ENCODE peak calls at places on chromosome 11, in nine cellular contexts. One of them, this sample, is unnamed.
A peak's percentile ranks its signal among the peaks of the same experiment; 100 is the strongest.

GRCh38 chr11:68049509-68050370 is 10.9 kb downstream of the TCIRG1 start:
- DNase-seq in stimulated activated CD4-positive, alpha-beta T cell treated with anti-CD3 and anti-CD28 coated beads, Interleukin-1b, Interleukin-23, amount 100 ng/mL, for 1 hour: no peak
- DNase-seq in NCI-H1105: no peak
- DNase-seq in uterus: no peak
- DNase-seq in GM12891: no peak
- DNase-seq in cerebellum: no peak
- DNase-seq in astrocyte of the spinal cord: peak; percentile 59
- DNase-seq in amygdala: no peak
- DNase-seq in MCF 10A: no peak
- DNase-seq in this sample: no peak

GRCh38 chr11:1568451-1568911 is 3.6 kb downstream of the DUSP8 start:
- DNase-seq in stimulated activated CD4-positive, alpha-beta T cell treated with anti-CD3 and anti-CD28 coated beads, Interleukin-1b, Interleukin-23, amount 100 ng/mL, for 1 hour: no peak
- DNase-seq in NCI-H1105: peak; percentile 88
- DNase-seq in uterus: no peak
- DNase-seq in GM12891: peak; percentile 6
- DNase-seq in cerebellum: no peak
- DNase-seq in astrocyte of the spinal cord: no peak
- DNase-seq in amygdala: no peak
- DNase-seq in MCF 10A: no peak
- DNase-seq in this sample: peak; percentile 83

GRCh38 chr11:17774232-17775034 is 39.9 kb downstream of the KCNC1 start:
- DNase-seq in stimulated activated CD4-positive, alpha-beta T cell treated with anti-CD3 and anti-CD28 coated beads, Interleukin-1b, Interleukin-23, amount 100 ng/mL, for 1 hour: no peak
- DNase-seq in NCI-H1105: no peak
- DNase-seq in uterus: no peak
- DNase-seq in GM12891: no peak
- DNase-seq in cerebellum: peak; percentile 61
- DNase-seq in astrocyte of the spinal cord: no peak
- DNase-seq in amygdala: no peak
- DNase-seq in MCF 10A: no peak
- DNase-seq in this sample: no peak

GRCh38 chr11:21426931-21427330 is 757.5 kb downstream of the NELL1 start:
- DNase-seq in stimulated activated CD4-positive, alpha-beta T cell treated with anti-CD3 and anti-CD28 coated beads, Interleukin-1b, Interleukin-23, amount 100 ng/mL, for 1 hour: no peak
- DNase-seq in NCI-H1105: no peak
- DNase-seq in uterus: no peak
- DNase-seq in GM12891: no peak
- DNase-seq in cerebellum: no peak
- DNase-seq in astrocyte of the spinal cord: no peak
- DNase-seq in amygdala: no peak
- DNase-seq in MCF 10A: no peak
- DNase-seq in this sample: no peak

GRCh38 chr11:65352783-65353182 is 1.8 kb upstream of the TIGD3 start:
- DNase-seq in stimulated activated CD4-positive, alpha-beta T cell treated with anti-CD3 and anti-CD28 coated beads, Interleukin-1b, Interleukin-23, amount 100 ng/mL, for 1 hour: no peak
- DNase-seq in NCI-H1105: no peak
- DNase-seq in uterus: no peak
- DNase-seq in GM12891: no peak
- DNase-seq in cerebellum: no peak
- DNase-seq in astrocyte of the spinal cord: peak; percentile 29
- DNase-seq in amygdala: no peak
- DNase-seq in MCF 10A: no peak
- DNase-seq in this sample: no peak

GRCh38 chr11:44018127-44018521 is 29.7 kb upstream of the ACCSL start:
- DNase-seq in stimulated activated CD4-positive, alpha-beta T cell treated with anti-CD3 and anti-CD28 coated beads, Interleukin-1b, Interleukin-23, amount 100 ng/mL, for 1 hour: no peak
- DNase-seq in NCI-H1105: no peak
- DNase-seq in uterus: no peak
- DNase-seq in GM12891: no peak
- DNase-seq in cerebellum: no peak
- DNase-seq in astrocyte of the spinal cord: no peak
- DNase-seq in amygdala: no peak
- DNase-seq in MCF 10A: no peak
- DNase-seq in this sample: no peak

GRCh38 chr11:120337133-120337895 is 1.1 kb downstream of the ARHGEF12 start:
- DNase-seq in stimulated activated CD4-positive, alpha-beta T cell treated with anti-CD3 and anti-CD28 coated beads, Interleukin-1b, Interleukin-23, amount 100 ng/mL, for 1 hour: no peak
- DNase-seq in NCI-H1105: peak; percentile 36
- DNase-seq in uterus: peak; percentile 52
- DNase-seq in GM12891: no peak
- DNase-seq in cerebellum: no peak
- DNase-seq in astrocyte of the spinal cord: no peak
- DNase-seq in amygdala: peak; percentile 23
- DNase-seq in MCF 10A: no peak
- DNase-seq in this sample: peak; percentile 61

GRCh38 chr11:34235189-34235588 is 122.6 kb downstream of the ABTB2 start:
- DNase-seq in stimulated activated CD4-positive, alpha-beta T cell treated with anti-CD3 and anti-CD28 coated beads, Interleukin-1b, Interleukin-23, amount 100 ng/mL, for 1 hour: no peak
- DNase-seq in NCI-H1105: no peak
- DNase-seq in uterus: no peak
- DNase-seq in GM12891: no peak
- DNase-seq in cerebellum: no peak
- DNase-seq in astrocyte of the spinal cord: no peak
- DNase-seq in amygdala: no peak
- DNase-seq in MCF 10A: no peak
- DNase-seq in this sample: no peak

GRCh38 chr11:64916040-64916847 is 765 bp downstream of the ATG2A start:
- DNase-seq in stimulated activated CD4-positive, alpha-beta T cell treated with anti-CD3 and anti-CD28 coated beads, Interleukin-1b, Interleukin-23, amount 100 ng/mL, for 1 hour: no peak
- DNase-seq in NCI-H1105: no peak
- DNase-seq in uterus: peak; percentile 48
- DNase-seq in GM12891: peak; percentile 63
- DNase-seq in cerebellum: peak; percentile 16
- DNase-seq in astrocyte of the spinal cord: no peak
- DNase-seq in amygdala: no peak
- DNase-seq in MCF 10A: peak; percentile 47
- DNase-seq in this sample: peak; percentile 50

GRCh38 chr11:14300661-14301304 is 58.2 kb downstream of the RRAS2 start:
- DNase-seq in stimulated activated CD4-positive, alpha-beta T cell treated with anti-CD3 and anti-CD28 coated beads, Interleukin-1b, Interleukin-23, amount 100 ng/mL, for 1 hour: no peak
- DNase-seq in NCI-H1105: peak; percentile 1
- DNase-seq in uterus: peak; percentile 43
- DNase-seq in GM12891: no peak
- DNase-seq in cerebellum: peak; percentile 80
- DNase-seq in astrocyte of the spinal cord: peak; percentile 80
- DNase-seq in amygdala: peak; percentile 27
- DNase-seq in MCF 10A: peak; percentile 75
- DNase-seq in this sample: peak; percentile 78

GRCh38 chr11:119764108-119764874 is 35.3 kb upstream of the NECTIN1 start:
- DNase-seq in stimulated activated CD4-positive, alpha-beta T cell treated with anti-CD3 and anti-CD28 coated beads, Interleukin-1b, Interleukin-23, amount 100 ng/mL, for 1 hour: no peak
- DNase-seq in NCI-H1105: peak; percentile 20
- DNase-seq in uterus: peak; percentile 40
- DNase-seq in GM12891: no peak
- DNase-seq in cerebellum: peak; percentile 94
- DNase-seq in astrocyte of the spinal cord: peak; percentile 21
- DNase-seq in amygdala: peak; percentile 59
- DNase-seq in MCF 10A: no peak
- DNase-seq in this sample: peak; percentile 60

GRCh38 chr11:83033972-83034672 is 37.6 kb downstream of the RAB30 start:
- DNase-seq in stimulated activated CD4-positive, alpha-beta T cell treated with anti-CD3 and anti-CD28 coated beads, Interleukin-1b, Interleukin-23, amount 100 ng/mL, for 1 hour: no peak
- DNase-seq in NCI-H1105: peak; percentile 44
- DNase-seq in uterus: peak; percentile 56
- DNase-seq in GM12891: no peak
- DNase-seq in cerebellum: peak; percentile 18
- DNase-seq in astrocyte of the spinal cord: peak; percentile 88
- DNase-seq in amygdala: peak; percentile 16
- DNase-seq in MCF 10A: peak; percentile 77
- DNase-seq in this sample: no peak

GRCh38 chr11:108732395-108732794 is 67.5 kb downstream of the DDX10 start:
- DNase-seq in stimulated activated CD4-positive, alpha-beta T cell treated with anti-CD3 and anti-CD28 coated beads, Interleukin-1b, Interleukin-23, amount 100 ng/mL, for 1 hour: no peak
- DNase-seq in NCI-H1105: peak; percentile 83
- DNase-seq in uterus: no peak
- DNase-seq in GM12891: no peak
- DNase-seq in cerebellum: no peak
- DNase-seq in astrocyte of the spinal cord: no peak
- DNase-seq in amygdala: no peak
- DNase-seq in MCF 10A: no peak
- DNase-seq in this sample: no peak

GRCh38 chr11:55942785-55943392 is 6.7 kb upstream of the OR5I1 start:
- DNase-seq in stimulated activated CD4-positive, alpha-beta T cell treated with anti-CD3 and anti-CD28 coated beads, Interleukin-1b, Interleukin-23, amount 100 ng/mL, for 1 hour: no peak
- DNase-seq in NCI-H1105: peak; percentile 23
- DNase-seq in uterus: no peak
- DNase-seq in GM12891: no peak
- DNase-seq in cerebellum: no peak
- DNase-seq in astrocyte of the spinal cord: peak; percentile 1
- DNase-seq in amygdala: no peak
- DNase-seq in MCF 10A: peak; percentile 23
- DNase-seq in this sample: peak; percentile 38

GRCh38 chr11:48228761-48229160 is 12.2 kb downstream of the OR4B1 start:
- DNase-seq in stimulated activated CD4-positive, alpha-beta T cell treated with anti-CD3 and anti-CD28 coated beads, Interleukin-1b, Interleukin-23, amount 100 ng/mL, for 1 hour: no peak
- DNase-seq in NCI-H1105: no peak
- DNase-seq in uterus: no peak
- DNase-seq in GM12891: no peak
- DNase-seq in cerebellum: no peak
- DNase-seq in astrocyte of the spinal cord: no peak
- DNase-seq in amygdala: no peak
- DNase-seq in MCF 10A: no peak
- DNase-seq in this sample: no peak

GRCh38 chr11:1939006-1939626 is 8.0 kb upstream of the MRPL23 start:
- DNase-seq in stimulated activated CD4-positive, alpha-beta T cell treated with anti-CD3 and anti-CD28 coated beads, Interleukin-1b, Interleukin-23, amount 100 ng/mL, for 1 hour: no peak
- DNase-seq in NCI-H1105: no peak
- DNase-seq in uterus: peak; percentile 66
- DNase-seq in GM12891: peak; percentile 44
- DNase-seq in cerebellum: no peak
- DNase-seq in astrocyte of the spinal cord: no peak
- DNase-seq in amygdala: no peak
- DNase-seq in MCF 10A: no peak
- DNase-seq in this sample: peak; percentile 66

GRCh38 chr11:119417726-119418540 is 5.0 kb downstream of the THY1 start:
- DNase-seq in stimulated activated CD4-positive, alpha-beta T cell treated with anti-CD3 and anti-CD28 coated beads, Interleukin-1b, Interleukin-23, amount 100 ng/mL, for 1 hour: no peak
- DNase-seq in NCI-H1105: no peak
- DNase-seq in uterus: peak; percentile 39
- DNase-seq in GM12891: no peak
- DNase-seq in cerebellum: no peak
- DNase-seq in astrocyte of the spinal cord: peak; percentile 85
- DNase-seq in amygdala: no peak
- DNase-seq in MCF 10A: peak; percentile 87
- DNase-seq in this sample: peak; percentile 16

GRCh38 chr11:8097062-8097814 is 16.2 kb downstream of the TUB start:
- DNase-seq in stimulated activated CD4-positive, alpha-beta T cell treated with anti-CD3 and anti-CD28 coated beads, Interleukin-1b, Interleukin-23, amount 100 ng/mL, for 1 hour: no peak
- DNase-seq in NCI-H1105: no peak
- DNase-seq in uterus: no peak
- DNase-seq in GM12891: no peak
- DNase-seq in cerebellum: no peak
- DNase-seq in astrocyte of the spinal cord: no peak
- DNase-seq in amygdala: no peak
- DNase-seq in MCF 10A: no peak
- DNase-seq in this sample: no peak

GRCh38 chr11:114168086-114168448 is 108.6 kb downstream of the ZBTB16 start:
- DNase-seq in stimulated activated CD4-positive, alpha-beta T cell treated with anti-CD3 and anti-CD28 coated beads, Interleukin-1b, Interleukin-23, amount 100 ng/mL, for 1 hour: no peak
- DNase-seq in NCI-H1105: no peak
- DNase-seq in uterus: no peak
- DNase-seq in GM12891: no peak
- DNase-seq in cerebellum: no peak
- DNase-seq in astrocyte of the spinal cord: no peak
- DNase-seq in amygdala: no peak
- DNase-seq in MCF 10A: no peak
- DNase-seq in this sample: no peak

GRCh38 chr11:62830904-62831519 is 839 bp downstream of the STX5 start:
- DNase-seq in stimulated activated CD4-positive, alpha-beta T cell treated with anti-CD3 and anti-CD28 coated beads, Interleukin-1b, Interleukin-23, amount 100 ng/mL, for 1 hour: no peak
- DNase-seq in NCI-H1105: no peak
- DNase-seq in uterus: no peak
- DNase-seq in GM12891: no peak
- DNase-seq in cerebellum: no peak
- DNase-seq in astrocyte of the spinal cord: no peak
- DNase-seq in amygdala: no peak
- DNase-seq in MCF 10A: no peak
- DNase-seq in this sample: peak; percentile 93

GRCh38 chr11:104609297-104609696 is 289.0 kb downstream of the CASP12 start:
- DNase-seq in stimulated activated CD4-positive, alpha-beta T cell treated with anti-CD3 and anti-CD28 coated beads, Interleukin-1b, Interleukin-23, amount 100 ng/mL, for 1 hour: peak; percentile 6
- DNase-seq in NCI-H1105: peak; percentile 39
- DNase-seq in uterus: no peak
- DNase-seq in GM12891: peak; percentile 6
- DNase-seq in cerebellum: peak; percentile 51
- DNase-seq in astrocyte of the spinal cord: peak; percentile 86
- DNase-seq in amygdala: peak; percentile 9
- DNase-seq in MCF 10A: peak; percentile 59
- DNase-seq in this sample: peak; percentile 71

GRCh38 chr11:72754149-72754543 is 1.9 kb upstream of the ARAP1 start:
- DNase-seq in stimulated activated CD4-positive, alpha-beta T cell treated with anti-CD3 and anti-CD28 coated beads, Interleukin-1b, Interleukin-23, amount 100 ng/mL, for 1 hour: no peak
- DNase-seq in NCI-H1105: no peak
- DNase-seq in uterus: no peak
- DNase-seq in GM12891: no peak
- DNase-seq in cerebellum: no peak
- DNase-seq in astrocyte of the spinal cord: no peak
- DNase-seq in amygdala: no peak
- DNase-seq in MCF 10A: no peak
- DNase-seq in this sample: no peak

GRCh38 chr11:85540635-85541034 is 86.5 kb downstream of the DLG2 start:
- DNase-seq in stimulated activated CD4-positive, alpha-beta T cell treated with anti-CD3 and anti-CD28 coated beads, Interleukin-1b, Interleukin-23, amount 100 ng/mL, for 1 hour: no peak
- DNase-seq in NCI-H1105: no peak
- DNase-seq in uterus: no peak
- DNase-seq in GM12891: no peak
- DNase-seq in cerebellum: no peak
- DNase-seq in astrocyte of the spinal cord: no peak
- DNase-seq in amygdala: no peak
- DNase-seq in MCF 10A: no peak
- DNase-seq in this sample: no peak

GRCh38 chr11:87447606-87448005 is 409.9 kb downstream of the TMEM135 start:
- DNase-seq in stimulated activated CD4-positive, alpha-beta T cell treated with anti-CD3 and anti-CD28 coated beads, Interleukin-1b, Interleukin-23, amount 100 ng/mL, for 1 hour: no peak
- DNase-seq in NCI-H1105: no peak
- DNase-seq in uterus: no peak
- DNase-seq in GM12891: no peak
- DNase-seq in cerebellum: no peak
- DNase-seq in astrocyte of the spinal cord: no peak
- DNase-seq in amygdala: no peak
- DNase-seq in MCF 10A: no peak
- DNase-seq in this sample: no peak

GRCh38 chr11:94938399-94939055 is 34.8 kb downstream of the CWC15 start:
- DNase-seq in stimulated activated CD4-positive, alpha-beta T cell treated with anti-CD3 and anti-CD28 coated beads, Interleukin-1b, Interleukin-23, amount 100 ng/mL, for 1 hour: no peak
- DNase-seq in NCI-H1105: no peak
- DNase-seq in uterus: peak; percentile 77
- DNase-seq in GM12891: no peak
- DNase-seq in cerebellum: peak; percentile 68
- DNase-seq in astrocyte of the spinal cord: peak; percentile 97
- DNase-seq in amygdala: no peak
- DNase-seq in MCF 10A: peak; percentile 30
- DNase-seq in this sample: peak; percentile 59

GRCh38 chr11:2516276-2517015 is 71.6 kb downstream of the KCNQ1 start:
- DNase-seq in stimulated activated CD4-positive, alpha-beta T cell treated with anti-CD3 and anti-CD28 coated beads, Interleukin-1b, Interleukin-23, amount 100 ng/mL, for 1 hour: no peak
- DNase-seq in NCI-H1105: no peak
- DNase-seq in uterus: peak; percentile 5
- DNase-seq in GM12891: peak; percentile 2
- DNase-seq in cerebellum: no peak
- DNase-seq in astrocyte of the spinal cord: no peak
- DNase-seq in amygdala: no peak
- DNase-seq in MCF 10A: no peak
- DNase-seq in this sample: no peak

This sample was measured in left kidney.